ENCODE peak calls at places on chromosomes 13 and 19, in six cellular contexts. P is left ventricle myocardium inferior, R is psoas muscle, I is neural progenitor cell, L is bronchial epithelial cell, S is left lung. Y is an unnamed sample. For H3K27me3, the result is how much of the 10 kb centered on the place peaks cover.

GRCh38 chr19:10544753-10545251 is 1.1 kb downstream of the ATG4D start:
- DNase-seq in P (no peak), R (no peak), I (peak), L (no peak), S (no peak), Y (no peak)

GRCh38 chr19:6987850-6988249 is 33.4 kb downstream of the MBD3L2B start:
- DNase-seq in P (no peak), R (no peak), I (no peak), L (no peak), S (no peak), Y (no peak)

GRCh38 chr19:54434112-54434861 is 14.7 kb upstream of the LENG8 start:
- DNase-seq in P (no peak), R (no peak), I (no peak), L (no peak), S (no peak), Y (no peak)

GRCh38 chr19:18414504-18415176 is 4.6 kb upstream of the SSBP4 start:
- DNase-seq in P (peak), R (no peak), I (peak), L (no peak), S (peak), Y (no peak)

GRCh38 chr19:10975374-10976036 is 14.7 kb downstream of the SMARCA4 start:
- DNase-seq in P (peak), R (peak), I (no peak), L (no peak), S (no peak), Y (no peak)

GRCh38 chr13:112899618-112900600 is 69.1 kb upstream of the MCF2L start:
- DNase-seq in P (peak), R (no peak), I (no peak), L (no peak), S (no peak), Y (no peak)

GRCh38 chr13:71759506-71760225 is 107.3 kb downstream of the DACH1 start:
- DNase-seq in P (no peak), R (no peak), I (peak), L (no peak), S (no peak), Y (no peak)

GRCh38 chr19:49894879-49895565 is 1.7 kb downstream of the IL4I1 start:
- DNase-seq in P (no peak), R (no peak), I (no peak), L (no peak), S (no peak), Y (no peak)

GRCh38 chr13:39888865-39889810 is 233.7 kb downstream of the COG6 start:
- DNase-seq in P (no peak), R (no peak), I (no peak), L (no peak), S (no peak), Y (no peak)

GRCh38 chr19:7862413-7862951 is 11.7 kb downstream of the PRR36 start:
- DNase-seq in P (peak), R (peak), I (peak), L (peak), S (peak), Y (no peak)

GRCh38 chr13:80171096-80171495 is 169.8 kb downstream of the SPRY2 start:
- DNase-seq in P (no peak), R (no peak), I (no peak), L (no peak), S (no peak), Y (no peak)

GRCh38 chr19:34962281-34962944 is 1.6 kb downstream of the ZNF792 start:
- DNase-seq in P (no peak), R (no peak), I (no peak), L (no peak), S (no peak), Y (no peak)

GRCh38 chr13:41774605-41775218 is 186.2 kb downstream of the VWA8 start:
- DNase-seq in P (no peak), R (no peak), I (no peak), L (no peak), S (no peak), Y (no peak)

GRCh38 chr19:2771786-2772674 is 11.0 kb downstream of the SGTA start:
- DNase-seq in P (no peak), R (peak), I (no peak), L (no peak), S (no peak), Y (no peak)

GRCh38 chr19:19817357-19817756 is 4.2 kb downstream of the ZNF506 start:
- DNase-seq in P (no peak), R (no peak), I (no peak), L (no peak), S (no peak), Y (no peak)

GRCh38 chr19:1473056-1473400 is 6.0 kb downstream of the C19orf25 start:
- DNase-seq in P (no peak), R (no peak), I (no peak), L (no peak), S (no peak), Y (no peak)
- H3K27me3 ChIP-seq in P (under half), R (under half), I (half or more), L (under half), S (half or more), Y (under half)

DNA sequence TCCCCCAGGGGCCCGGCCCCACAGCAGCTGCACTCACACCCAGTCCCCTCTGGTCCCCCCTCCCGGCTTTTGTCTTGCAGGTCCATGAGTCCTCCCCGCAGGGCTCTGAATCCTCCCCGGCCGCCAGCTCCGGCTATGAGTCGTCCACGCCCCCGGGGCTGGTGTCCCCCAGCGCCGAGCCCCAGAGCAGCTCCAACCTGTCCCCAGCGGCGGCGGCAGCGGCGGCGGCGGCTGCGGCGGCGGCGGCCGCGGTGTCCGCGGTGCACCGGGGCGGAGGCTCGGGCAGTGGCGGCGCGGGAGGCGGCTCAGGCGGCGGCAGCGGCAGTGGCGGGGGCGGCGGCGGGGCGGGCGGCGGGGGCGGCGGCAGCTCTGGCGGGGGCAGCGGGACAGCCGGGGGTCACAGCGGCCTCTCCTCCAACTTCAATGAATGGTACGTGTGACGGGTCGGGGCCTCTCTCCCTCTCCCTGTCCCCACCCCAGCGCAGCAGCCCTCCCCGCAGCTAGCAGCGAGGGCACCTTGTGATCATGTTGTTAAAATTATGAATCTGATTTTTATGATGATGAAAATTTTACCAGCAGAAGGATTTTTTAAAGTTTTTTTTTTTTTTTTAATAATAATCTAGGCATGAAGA is 3.8 kb downstream of the ZIC2 start:
- DNase-seq in P (no peak), R (no peak), I (peak), L (no peak), S (no peak), Y (no peak)
- H3K27me3 ChIP-seq in P (half or more), R (under half), I (under half), L (half or more), S (half or more), Y (under half)

GRCh38 chr13:99962242-99962641 is 9.3 kb downstream of the ZIC5 start:
- DNase-seq in P (no peak), R (no peak), I (no peak), L (no peak), S (no peak), Y (no peak)
- H3K27me3 ChIP-seq in P (half or more), R (under half), I (under half), L (half or more), S (half or more), Y (under half)

DNA sequence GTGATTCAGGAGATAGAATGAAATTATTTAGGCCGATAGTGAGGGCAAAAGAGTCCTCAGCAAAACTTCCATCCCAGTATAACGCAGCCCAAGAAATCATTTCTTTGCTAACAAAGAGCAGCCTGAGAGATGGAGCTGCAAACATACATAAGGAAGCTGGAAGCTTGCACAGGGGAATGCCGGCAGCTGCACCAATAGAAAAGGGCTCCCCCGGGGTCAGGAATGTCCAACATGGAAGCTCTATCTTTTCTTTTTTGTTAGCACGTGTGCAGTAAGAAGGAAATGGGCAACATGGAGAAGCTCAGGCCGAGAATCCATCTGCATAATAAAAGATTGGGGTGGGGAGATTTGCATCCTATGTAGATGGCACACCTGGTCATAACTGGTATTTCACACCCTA is 1363.5 kb upstream of the PCDH20 start:
- DNase-seq in P (no peak), R (no peak), I (peak), L (no peak), S (no peak), Y (no peak)
- H3K27me3 ChIP-seq in P (under half), R (under half), I (under half), L (under half), S (under half), Y (under half)